ENCODE peak calls at places on chromosomes 3 and 15, in four cellular contexts. U is HCT116, H is nephron progenitor cell, A is colonic mucosa. M is an unnamed sample.

GRCh38 chr15:73677146-73677607 is 7.0 kb upstream of the CD276 start:
- DNase-seq in H (peak), U (peak), A (peak), M (no peak)

GRCh38 chr3:24522155-24522579 is 27.5 kb upstream of the THRB start:
- DNase-seq in H (peak), A (no peak), U (no peak), M (no peak)

GRCh38 chr15:101810905-101811304 is 1.1 kb upstream of the OR4F15 start:
- DNase-seq in H (no peak), U (no peak), A (no peak), M (no peak)

GRCh38 chr3:7536921-7537320 is 676.0 kb downstream of the GRM7 start:
- DNase-seq in H (no peak), A (no peak), U (no peak), M (no peak)

GRCh38 chr3:184295771-184296170 is 3.3 kb upstream of the PSMD2 start:
- DNase-seq in A (no peak), U (no peak), H (no peak), M (no peak)

GRCh38 chr3:160586679-160587078 is 21.3 kb upstream of the KPNA4 start:
- DNase-seq in U (no peak), H (no peak), A (no peak), M (no peak)

GRCh38 chr15:70633394-70633793 is 130.0 kb downstream of the UACA start:
- DNase-seq in A (no peak), U (no peak), H (no peak), M (no peak)

GRCh38 chr3:98536456-98537017 is 4.8 kb downstream of the GPR15 start:
- DNase-seq in U (no peak), H (no peak), A (no peak), M (no peak)

GRCh38 chr3:56365905-56366640 is 102.2 kb downstream of the ERC2 start:
- DNase-seq in U (no peak), A (no peak), H (no peak), M (no peak)

GRCh38 chr3:4492240-4493007 is 724 bp upstream of the ITPR1 start:
- DNase-seq in U (no peak), H (peak), A (peak), M (peak)

GRCh38 chr3:117019082-117019713 is 309.6 kb downstream of the TUSC7 start:
- DNase-seq in H (peak), U (no peak), A (peak), M (peak)

GRCh38 chr15:69576035-69576526 is 123.5 kb downstream of the RPLP1 start:
- DNase-seq in H (peak), A (peak), U (peak), M (no peak)

GRCh38 chr15:49693491-49693890 is 72.6 kb downstream of the DTWD1 start:
- DNase-seq in A (no peak), U (no peak), H (no peak), M (no peak)

GRCh38 chr3:67381667-67382272 is 272.6 kb downstream of the SUCLG2 start:
- DNase-seq in U (no peak), H (peak), A (no peak), M (no peak)

GRCh38 chr15:36323607-36324006 is 255.8 kb upstream of the CDIN1 start:
- DNase-seq in U (no peak), A (no peak), H (no peak), M (no peak)

GRCh38 chr3:113454625-113455024 is 13.3 kb upstream of the CFAP44 start:
- DNase-seq in U (no peak), H (no peak), A (no peak), M (no peak)

GRCh38 chr15:99014803-99015676 is 7.4 kb upstream of the PGPEP1L start:
- DNase-seq in A (peak), U (peak), H (peak), M (no peak)

GRCh38 chr3:71395927-71396695 is 187.4 kb downstream of the FOXP1 start:
- DNase-seq in U (no peak), H (no peak), A (no peak), M (no peak)

GRCh38 chr3:74469151-74469550 is 145.3 kb downstream of the CNTN3 start:
- DNase-seq in U (no peak), A (no peak), H (no peak), M (no peak)

GRCh38 chr3:71312461-71312860 is 271.1 kb downstream of the FOXP1 start:
- DNase-seq in H (no peak), A (no peak), U (no peak), M (no peak)

GRCh38 chr3:147654827-147655226 is 245.7 kb downstream of the ZIC1 start:
- DNase-seq in A (no peak), H (no peak), U (no peak), M (no peak)

GRCh38 chr3:53970656-53971055 is 79.0 kb upstream of the SELENOK start:
- DNase-seq in U (no peak), H (peak), A (no peak), M (no peak)

GRCh38 chr15:71153823-71154524 is 38.7 kb downstream of the THSD4 start:
- DNase-seq in H (no peak), U (no peak), A (no peak), M (no peak)

GRCh38 chr3:75232216-75232615 is 431.9 kb upstream of the FRG2C start:
- DNase-seq in H (no peak), A (no peak), U (no peak), M (no peak)

GRCh38 chr15:80710635-80711553 is 15.8 kb downstream of the ABHD17C start:
- DNase-seq in A (no peak), U (no peak), H (no peak), M (no peak)

GRCh38 chr15:98952381-98952803 is 55.2 kb downstream of the PGPEP1L start:
- DNase-seq in A (no peak), U (no peak), H (no peak), M (no peak)

GRCh38 chr15:42371125-42371524 is 11.8 kb downstream of the CAPN3 start:
- DNase-seq in H (no peak), A (no peak), U (peak), M (no peak)
- TF ChIP-seq CTCF in H (no peak), A (no peak), U (peak), M (peak)

GRCh38 chr15:51621155-51621554 is 1.4 kb downstream of the DMXL2 start:
- DNase-seq in A (no peak), H (no peak), U (no peak), M (no peak)

GRCh38 chr15:51623386-51623938 is 891 bp upstream of the DMXL2 start:
- DNase-seq in H (no peak), U (no peak), A (peak), M (no peak)

GRCh38 chr15:51620647-51621046 is 1.9 kb downstream of the DMXL2 start:
- DNase-seq in H (no peak), A (no peak), U (no peak), M (no peak)

GRCh38 chr15:51622269-51623180 is at the start of gene DMXL2:
- DNase-seq in U (peak), H (peak), A (peak), M (no peak)

GRCh38 chr15:51621917-51622268 is 678 bp downstream of the DMXL2 start:
- DNase-seq in H (peak), A (peak), U (peak), M (no peak)
- TF ChIP-seq CTCF in H (no peak), A (no peak), U (no peak), M (no peak)

GRCh38 chr3:186267758-186268157 is 94.3 kb downstream of the DGKG start:
- DNase-seq in U (no peak), A (no peak), H (no peak), M (no peak)

GRCh38 chr3:186264608-186265400 is 97.2 kb downstream of the DGKG start:
- DNase-seq in A (no peak), U (no peak), H (no peak), M (no peak)

GRCh38 chr3:186273586-186273985 is 88.4 kb downstream of the DGKG start:
- DNase-seq in H (no peak), U (no peak), A (no peak), M (no peak)

GRCh38 chr3:186270711-186271110 is 91.3 kb downstream of the DGKG start:
- DNase-seq in U (no peak), H (no peak), A (no peak), M (no peak)

DNA sequence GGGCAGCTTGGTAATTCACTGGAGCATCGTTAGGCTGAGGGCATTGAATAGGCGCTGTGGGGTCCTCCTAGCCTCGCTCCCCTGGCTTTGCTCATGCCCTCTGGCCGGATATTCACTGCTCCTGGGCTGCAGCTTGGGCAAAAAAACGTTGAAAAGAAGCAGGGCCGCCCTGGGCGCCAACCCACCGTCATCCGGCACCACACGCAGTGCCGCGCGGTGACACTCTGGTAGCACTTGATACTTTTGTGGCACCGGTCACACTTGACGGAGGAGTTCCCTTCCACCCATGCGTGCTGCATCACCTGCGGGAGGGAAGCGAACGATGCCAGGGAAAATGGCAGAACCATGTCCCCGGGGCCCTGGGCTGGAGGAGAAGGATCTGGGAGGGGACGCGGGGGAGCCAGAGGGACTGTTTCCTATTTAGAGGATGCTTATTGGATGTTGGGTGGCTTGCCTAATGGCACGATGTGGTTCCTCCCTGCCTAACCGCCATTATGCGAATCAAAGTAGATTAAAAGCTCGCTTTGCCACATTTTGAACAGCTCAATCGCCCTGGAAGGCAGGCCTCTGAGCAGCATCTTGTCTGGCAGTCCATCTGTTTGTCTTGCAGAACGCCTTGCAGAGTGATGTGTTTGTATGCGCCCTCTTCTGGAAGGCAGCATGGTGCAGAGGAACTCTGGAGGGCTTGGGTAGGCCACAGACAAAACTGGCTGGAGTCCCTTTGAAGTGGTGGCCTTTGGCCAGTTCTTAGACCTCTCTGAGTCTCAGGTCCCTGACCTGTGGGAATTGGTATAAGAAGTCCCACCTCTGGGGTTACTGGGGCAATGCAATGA is 93.2 kb downstream of the DGKG start:
- DNase-seq in H (no peak), A (no peak), U (no peak), M (no peak)
- TF ChIP-seq CTCF in H (no peak), A (no peak), U (peak), M (peak)

GRCh38 chr3:107103786-107104185 is 273.5 kb upstream of the CCDC54 start:
- DNase-seq in A (no peak), H (no peak), U (peak), M (no peak)
- TF ChIP-seq CTCF in A (no peak), H (no peak), U (peak), M (no peak)

GRCh38 chr3:149975919-149976318 is 5.2 kb upstream of the PFN2 start:
- DNase-seq in U (no peak), H (no peak), A (no peak), M (no peak)
- TF ChIP-seq CTCF in U (peak), H (no peak), A (no peak), M (peak)